ENCODE peak calls at places on chromosomes 2 and 18, in five cellular contexts. K is AG08396, C is caudate nucleus, S is GM19239, V is anterior cingulate cortex. U is an unnamed sample.

GRCh38 chr2:170739048-170739447 is 23.9 kb downstream of the SP5 start:
- DNase-seq in K (peak), V (no peak), S (no peak), C (no peak), U (no peak)

GRCh38 chr2:179605341-179605740 is 256.1 kb downstream of the ZNF385B start:
- DNase-seq in S (no peak), V (no peak), C (no peak), K (no peak), U (no peak)

GRCh38 chr18:54052259-54052658 is 172.2 kb downstream of the MBD2 start:
- DNase-seq in K (no peak), C (no peak), V (no peak), S (no peak), U (no peak)

GRCh38 chr2:102044235-102044920 is 52.6 kb downstream of the IL1R2 start:
- DNase-seq in V (no peak), C (no peak), K (no peak), S (no peak), U (no peak)

GRCh38 chr2:39549718-39550464 is 112.8 kb upstream of the MAP4K3 start:
- DNase-seq in S (no peak), K (no peak), C (no peak), V (no peak), U (no peak)

GRCh38 chr18:54529444-54529843 is 61.6 kb upstream of the DYNAP start:
- DNase-seq in S (no peak), V (no peak), C (no peak), K (no peak), U (no peak)

GRCh38 chr2:77105008-77105407 is 417.2 kb downstream of the LRRTM4 start:
- DNase-seq in S (no peak), K (no peak), V (no peak), C (no peak), U (no peak)

GRCh38 chr2:111054791-111055627 is 65.7 kb upstream of the BCL2L11 start:
- DNase-seq in C (no peak), K (no peak), V (no peak), S (no peak), U (peak)

GRCh38 chr2:96527052-96527964 is 9.2 kb upstream of the ARID5A start:
- DNase-seq in K (peak), S (peak), C (no peak), V (no peak), U (peak)

GRCh38 chr2:128595763-128596452 is 277.2 kb upstream of the HS6ST1 start:
- DNase-seq in S (no peak), C (no peak), K (no peak), V (no peak), U (no peak)

GRCh38 chr2:16037808-16038457 is 97.6 kb downstream of the MYCN start:
- DNase-seq in K (no peak), V (no peak), S (no peak), C (peak), U (no peak)

GRCh38 chr18:73975266-73975665 is 172.4 kb downstream of the FBXO15 start:
- DNase-seq in V (no peak), S (no peak), C (no peak), K (no peak), U (no peak)

GRCh38 chr2:226607379-226607778 is 192.2 kb downstream of the IRS1 start:
- DNase-seq in S (no peak), V (no peak), C (no peak), K (no peak), U (no peak)

GRCh38 chr2:233966388-233966787 is 49.2 kb downstream of the TRPM8 start:
- DNase-seq in V (no peak), C (no peak), K (peak), S (no peak), U (no peak)

GRCh38 chr2:233810385-233810784 is 32.3 kb downstream of the MROH2A start:
- DNase-seq in S (no peak), K (no peak), C (no peak), V (no peak), U (no peak)

GRCh38 chr18:712401-713134 is at the start of gene ENOSF1:
- DNase-seq in K (peak), C (peak), V (peak), S (peak), U (peak)

GRCh38 chr2:118250463-118250862 is 162.2 kb downstream of the INSIG2 start:
- DNase-seq in K (no peak), V (no peak), S (no peak), C (no peak), U (no peak)

GRCh38 chr18:50096766-50097435 is 98.0 kb downstream of the MYO5B start:
- DNase-seq in S (no peak), K (no peak), V (no peak), C (no peak), U (no peak)

GRCh38 chr2:69164379-69164778 is 151.4 kb downstream of the ANTXR1 start:
- DNase-seq in C (no peak), V (no peak), S (no peak), K (peak), U (no peak)

GRCh38 chr2:205156457-205156856 is 525.8 kb upstream of the NRP2 start:
- DNase-seq in K (no peak), V (no peak), C (no peak), S (no peak), U (no peak)

GRCh38 chr18:23191952-23192662 is 56.8 kb downstream of the CABLES1 start:
- DNase-seq in K (peak), C (peak), S (no peak), V (peak), U (no peak)

GRCh38 chr2:36059684-36060083 is 295.9 kb upstream of the CRIM1 start:
- DNase-seq in C (no peak), K (no peak), V (no peak), S (peak), U (peak)

GRCh38 chr2:229852565-229852964 is 69.2 kb downstream of the TRIP12 start:
- DNase-seq in C (no peak), V (no peak), K (peak), S (peak), U (peak)

GRCh38 chr18:7524786-7525185 is 42.3 kb upstream of the PTPRM start:
- DNase-seq in C (no peak), K (no peak), S (no peak), V (no peak), U (no peak)

GRCh38 chr2:64276417-64277095 is 132.3 kb upstream of the PELI1 start:
- DNase-seq in V (no peak), S (no peak), C (no peak), K (peak), U (no peak)

GRCh38 chr2:241967745-241968144 is 98.2 kb downstream of the RTP5 start:
- DNase-seq in S (no peak), C (no peak), K (no peak), V (no peak), U (no peak)

GRCh38 chr2:54666131-54666637 is 57.3 kb upstream of the EML6 start:
- DNase-seq in C (no peak), S (no peak), K (peak), V (no peak), U (no peak)

GRCh38 chr2:203659650-203660049 is 46.8 kb upstream of the CD28 start:
- DNase-seq in V (no peak), S (no peak), K (no peak), C (no peak), U (no peak)

GRCh38 chr2:222364280-222364895 is 60.0 kb upstream of the SGPP2 start:
- DNase-seq in C (no peak), S (no peak), V (no peak), K (no peak), U (no peak)

GRCh38 chr18:68399721-68400120 is 315.2 kb downstream of the TMX3 start:
- DNase-seq in S (no peak), K (no peak), V (no peak), C (no peak), U (no peak)